ENCODE peak calls at places on chromosomes 6 and 20, in seven cellular contexts. F, L, E, N, B, S and D are unnamed samples. For H3K27me3, the result is how much of the 10 kb centered on the place peaks cover.

GRCh38 chr20:38113401-38114325 is 51.4 kb downstream of the TGM2 start:
- DNase-seq in B (peak), N (no peak), F (no peak), S (no peak), L (no peak), E (no peak), D (no peak)

GRCh38 chr20:13638162-13638495 is 603 bp downstream of the TASP1 start:
- DNase-seq in S (no peak), E (peak), N (no peak), B (no peak), F (no peak), L (no peak), D (no peak)

GRCh38 chr6:39808934-39809333 is 16.8 kb downstream of the DAAM2 start:
- DNase-seq in B (no peak), N (no peak), L (no peak), F (no peak), S (no peak), E (no peak), D (no peak)

GRCh38 chr20:45817652-45818194 is 5.3 kb downstream of the UBE2C start:
- DNase-seq in B (no peak), S (no peak), N (no peak), F (no peak), L (no peak), E (peak), D (no peak)

GRCh38 chr20:37316116-37316774 is 26.8 kb downstream of the MANBAL start:
- DNase-seq in B (no peak), N (no peak), F (no peak), S (no peak), L (no peak), E (no peak), D (peak)

GRCh38 chr6:108914235-108915022 is 66.2 kb downstream of the ARMC2 start:
- DNase-seq in B (no peak), N (no peak), F (no peak), E (peak), S (no peak), L (no peak), D (no peak)

GRCh38 chr6:122322824-122323223 is 76.6 kb upstream of the HSF2 start:
- DNase-seq in E (peak), F (no peak), B (no peak), L (no peak), S (no peak), N (no peak), D (no peak)

GRCh38 chr6:16182428-16182827 is 53.5 kb downstream of the MYLIP start:
- DNase-seq in L (no peak), F (no peak), B (no peak), E (no peak), S (no peak), N (no peak), D (no peak)

GRCh38 chr6:82363368-82364086 is at the start of gene TPBG:
- DNase-seq in L (no peak), S (no peak), E (peak), N (peak), B (peak), F (peak), D (peak)

GRCh38 chr20:11271920-11272594 is 598.3 kb upstream of the JAG1 start:
- DNase-seq in E (no peak), S (no peak), F (no peak), N (no peak), L (no peak), B (no peak), D (peak)

GRCh38 chr20:40689100-40689942 is at the start of gene MAFB:
- DNase-seq in E (peak), S (peak), B (peak), L (peak), F (peak), N (peak), D (peak)

GRCh38 chr6:26097268-26097875 is 10.1 kb downstream of the HFE start:
- DNase-seq in L (peak), B (peak), F (peak), E (peak), S (peak), N (no peak), D (peak)

GRCh38 chr20:46185353-46185752 is 67.2 kb downstream of the CD40 start:
- DNase-seq in S (no peak), N (no peak), B (no peak), E (no peak), F (no peak), L (no peak), D (no peak)

GRCh38 chr6:56637640-56638039 is 5.0 kb downstream of the DST start:
- DNase-seq in F (no peak), E (peak), S (no peak), L (no peak), B (no peak), N (no peak), D (no peak)

GRCh38 chr20:10671221-10671849 is 2.5 kb downstream of the JAG1 start:
- DNase-seq in S (peak), E (peak), L (peak), F (peak), B (peak), N (peak), D (peak)

GRCh38 chr6:14964901-14965300 is 281.0 kb upstream of the JARID2 start:
- DNase-seq in N (no peak), F (no peak), B (no peak), L (no peak), S (no peak), E (peak), D (no peak)

GRCh38 chr6:88166493-88166900 is 350 bp upstream of the CNR1 start:
- DNase-seq in E (no peak), B (peak), S (no peak), F (no peak), L (no peak), N (no peak), D (peak)

GRCh38 chr20:53345536-53346070 is 248.0 kb downstream of the ZNF217 start:
- DNase-seq in B (no peak), N (no peak), F (no peak), E (no peak), L (no peak), S (no peak), D (no peak)

GRCh38 chr6:43997342-43997677 is 129.9 kb downstream of the MRPL14 start:
- DNase-seq in S (no peak), N (peak), B (no peak), E (no peak), L (no peak), F (no peak), D (no peak)

GRCh38 chr6:27871919-27872633 is 40.1 kb downstream of the OR2B2 start:
- DNase-seq in S (peak), B (peak), L (no peak), E (peak), N (peak), F (peak), D (peak)

GRCh38 chr6:26105842-26106241 is 18.6 kb downstream of the HFE start:
- DNase-seq in S (no peak), L (no peak), B (no peak), N (no peak), E (peak), F (no peak), D (no peak)

GRCh38 chr20:37343212-37343993 is 2.5 kb upstream of the SRC start:
- DNase-seq in S (no peak), E (no peak), F (no peak), L (no peak), B (no peak), N (no peak), D (peak)

GRCh38 chr6:87832025-87832825 is 130.2 kb upstream of the AKIRIN2 start:
- DNase-seq in L (no peak), S (peak), F (no peak), B (no peak), E (peak), N (no peak), D (no peak)

GRCh38 chr6:82396964-82397761 is 33.5 kb downstream of the TPBG start:
- DNase-seq in B (no peak), E (peak), N (no peak), L (no peak), F (no peak), S (no peak), D (no peak)

GRCh38 chr20:56867128-56867527 is 238.0 kb downstream of the TFAP2C start:
- DNase-seq in F (no peak), S (no peak), B (no peak), N (no peak), L (no peak), E (no peak), D (no peak)
- H3K27me3 ChIP-seq in F (under half), S (under half), B (under half), N (under half), L (under half), E (under half), D (under half)

DNA sequence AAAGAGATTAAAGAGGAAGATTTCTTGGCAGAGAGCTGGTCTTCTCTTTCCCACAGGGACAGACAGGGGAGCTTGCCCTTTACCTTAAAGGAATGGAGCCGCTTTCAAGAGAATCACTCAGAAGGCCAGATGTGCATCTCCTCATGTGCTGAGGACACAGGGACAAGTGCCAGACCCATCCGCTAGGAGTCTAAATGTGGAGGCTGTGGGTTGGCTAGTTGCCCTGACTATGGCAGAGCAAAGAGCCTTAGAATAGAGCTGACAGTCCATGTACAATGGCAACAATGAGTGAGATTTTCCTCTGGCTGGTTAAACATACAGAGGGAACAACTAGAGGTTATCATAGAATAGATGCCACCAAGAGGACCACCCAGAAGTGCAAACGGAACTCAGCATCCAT is 7.3 kb upstream of the DOK5 start:
- DNase-seq in B (no peak), F (peak), E (no peak), L (no peak), S (no peak), N (no peak), D (no peak)
- TF ChIP-seq POLR2A in B (no peak), F (no peak), E (no peak), L (no peak), S (no peak), N (no peak), D (no peak)

GRCh38 chr6:34235605-34236422 is 859 bp upstream of the HMGA1 start:
- DNase-seq in S (peak), F (peak), L (no peak), N (peak), E (peak), B (peak), D (peak)
- TF ChIP-seq CTCF in S (no peak), F (no peak), L (no peak), N (no peak), E (peak), B (no peak), D (peak)

GRCh38 chr6:149891259-149891658 is 6.7 kb downstream of the RAET1E start:
- DNase-seq in F (no peak), N (no peak), B (no peak), E (no peak), L (no peak), S (no peak), D (no peak)
- H3K27me3 ChIP-seq in F (under half), N (under half), B (under half), E (under half), L (under half), S (under half), D (under half)

GRCh38 chr6:97282726-97283617 is at the start of gene MMS22L:
- DNase-seq in S (peak), N (peak), E (peak), B (peak), F (peak), L (peak), D (peak)
- TF ChIP-seq POLR2A in S (no peak), N (no peak), E (no peak), B (no peak), F (no peak), L (no peak), D (no peak)

GRCh38 chr6:2855061-2855519 is 13.4 kb upstream of the SERPINB1 start:
- DNase-seq in L (no peak), N (no peak), S (no peak), E (no peak), B (no peak), F (no peak), D (no peak)

GRCh38 chr6:2853766-2854393 is 12.2 kb upstream of the SERPINB1 start:
- DNase-seq in N (peak), L (no peak), F (no peak), S (no peak), B (peak), E (peak), D (no peak)

GRCh38 chr6:2852514-2852855 is 10.8 kb upstream of the SERPINB1 start:
- DNase-seq in E (no peak), F (no peak), B (no peak), L (no peak), S (no peak), N (no peak), D (no peak)

GRCh38 chr6:2852921-2853322 is 11.3 kb upstream of the SERPINB1 start:
- DNase-seq in S (no peak), N (no peak), F (no peak), B (no peak), E (no peak), L (no peak), D (no peak)

DNA sequence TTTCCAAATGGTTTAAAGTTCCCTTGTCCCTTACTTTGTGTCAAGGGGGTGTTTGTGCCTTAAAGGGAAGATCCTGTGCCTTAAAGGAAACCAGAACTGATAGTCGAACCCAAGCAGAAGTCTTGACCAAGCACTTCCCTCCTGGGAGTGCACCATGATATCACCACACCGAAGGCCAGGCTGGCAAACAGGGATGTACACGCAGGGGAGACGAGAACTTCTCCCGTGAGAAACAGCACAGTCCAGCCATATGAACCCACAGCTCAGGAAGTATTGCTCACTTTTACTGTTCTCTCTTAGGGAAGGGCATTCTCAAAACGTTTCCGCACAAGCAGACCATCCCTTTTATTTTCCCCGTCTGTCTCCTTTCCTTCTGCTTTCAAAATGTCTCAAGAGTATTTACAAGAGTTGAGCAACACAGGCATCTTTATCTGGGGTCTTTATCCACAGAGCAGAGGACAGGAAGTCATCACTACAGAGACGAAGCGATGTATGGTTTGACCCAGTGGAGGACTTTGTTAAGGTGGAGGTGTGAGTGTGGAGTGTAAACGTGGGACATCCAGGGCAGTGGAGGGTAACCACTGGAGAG is 12.8 kb upstream of the SERPINB1 start:
- DNase-seq in E (peak), S (no peak), B (no peak), F (no peak), N (no peak), L (no peak), D (no peak)
- TF ChIP-seq CTCF in E (no peak), S (no peak), B (no peak), F (no peak), N (no peak), L (peak), D (peak)

DNA sequence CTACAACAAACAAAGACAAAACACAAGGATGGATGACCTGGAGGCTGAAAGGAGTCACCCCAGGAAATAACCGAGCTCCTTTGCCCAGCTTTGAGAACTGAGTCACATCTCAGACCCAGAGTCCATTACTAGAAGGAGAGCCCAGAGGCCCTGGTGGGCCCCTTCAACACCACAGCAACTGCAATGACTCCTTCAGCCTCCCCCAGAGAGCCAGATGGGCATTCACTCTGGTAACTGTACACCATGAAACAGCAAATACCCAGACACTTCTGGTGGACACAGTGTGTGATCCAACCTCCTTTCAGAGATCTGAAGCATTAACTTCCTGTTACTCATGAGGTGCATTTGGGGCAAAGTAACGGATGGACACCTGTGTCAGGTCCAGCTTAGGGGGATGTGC is 22.6 kb downstream of the RAET1L start:
- DNase-seq in L (no peak), B (no peak), F (no peak), E (no peak), N (no peak), S (no peak), D (no peak)
- H3K27me3 ChIP-seq in L (under half), B (under half), F (under half), E (half or more), N (half or more), S (under half), D (half or more)

DNA sequence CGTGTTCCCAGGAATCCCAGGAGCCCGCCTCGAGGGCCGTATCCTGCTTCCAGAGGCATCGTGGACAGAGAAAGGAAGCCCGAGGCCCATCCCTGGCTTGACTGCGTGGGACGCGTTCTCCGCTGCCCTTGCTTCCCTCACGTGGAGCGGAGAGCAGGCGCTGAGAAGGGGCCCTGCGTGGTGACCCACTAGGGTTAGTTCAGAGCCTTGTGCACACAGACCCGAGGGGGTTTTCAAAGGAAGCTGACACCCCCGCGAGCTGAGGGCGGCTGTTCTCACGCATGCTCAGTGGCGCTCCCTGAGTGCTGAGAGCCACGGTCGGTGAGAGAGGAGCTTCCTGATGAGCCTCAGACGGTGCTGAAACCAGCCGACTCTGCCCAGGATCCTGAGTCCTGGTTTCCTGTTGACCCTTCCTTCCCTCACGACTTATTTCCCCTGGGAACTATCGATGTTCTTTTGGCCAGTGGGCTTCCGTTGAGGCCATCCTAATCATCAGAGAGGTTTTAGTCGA is 28.9 kb upstream of the CCR6 start:
- DNase-seq in N (no peak), S (no peak), F (no peak), E (no peak), L (no peak), B (no peak), D (peak)
- TF ChIP-seq POLR2A in N (no peak), S (no peak), F (no peak), E (no peak), L (no peak), B (no peak), D (peak)